ENCODE peak calls at places on chromosome X, in nine cellular contexts. V is neural crest cell, B is astrocyte of the spinal cord, N is AG10803, E is pancreas, Z is GM23338, X is heart right ventricle, O is WTC11, H is IMR-90. U is an unnamed sample.

GRCh38 chrX:12210921-12211320 is 72.6 kb downstream of the FRMPD4 start:
- DNase-seq in V (no peak), B (peak), N (peak), E (no peak), Z (no peak), X (no peak), O (no peak), H (peak), U (no peak)

GRCh38 chrX:109890910-109891502 is 111.9 kb upstream of the TMEM164 start:
- DNase-seq in V (peak), B (peak), N (peak), E (peak), Z (peak), X (peak), O (peak), H (peak), U (peak)

GRCh38 chrX:1453951-1454785 is 1.5 kb upstream of the ASMTL start:
- DNase-seq in V (peak), B (peak), N (peak), E (peak), Z (peak), X (peak), O (peak), H (peak), U (peak)

GRCh38 chrX:48826876-48827653 is 752 bp downstream of the ERAS start:
- DNase-seq in V (no peak), B (no peak), N (no peak), E (no peak), Z (peak), X (no peak), O (peak), H (no peak), U (no peak)

GRCh38 chrX:151183912-151184565 is 7.7 kb downstream of the GPR50 start:
- DNase-seq in V (no peak), B (no peak), N (no peak), E (no peak), Z (peak), X (no peak), O (no peak), H (no peak), U (no peak)

GRCh38 chrX:31420711-31421151 is 348.9 kb upstream of the FTHL17 start:
- DNase-seq in V (no peak), B (no peak), N (peak), E (no peak), Z (no peak), X (no peak), O (no peak), H (peak), U (no peak)

GRCh38 chrX:41116948-41117347 is 31.7 kb downstream of the USP9X start:
- DNase-seq in V (no peak), B (no peak), N (no peak), E (no peak), Z (no peak), X (no peak), O (no peak), H (no peak), U (no peak)

GRCh38 chrX:43349363-43349762 is 306.7 kb upstream of the MAOA start:
- DNase-seq in V (peak), B (peak), N (peak), E (peak), Z (peak), X (no peak), O (peak), H (peak), U (no peak)

GRCh38 chrX:1224954-1225353 is 12.5 kb upstream of the CRLF2 start:
- DNase-seq in V (no peak), B (no peak), N (no peak), E (no peak), Z (peak), X (peak), O (no peak), H (no peak), U (no peak)

GRCh38 chrX:76555816-76556215 is 128.3 kb downstream of the MAGEE1 start:
- DNase-seq in V (peak), B (peak), N (peak), E (no peak), Z (peak), X (no peak), O (peak), H (peak), U (no peak)

GRCh38 chrX:427812-428725 is 41.4 kb upstream of the PPP2R3B start:
- DNase-seq in V (peak), B (no peak), N (peak), E (no peak), Z (peak), X (no peak), O (peak), H (no peak), U (no peak)

GRCh38 chrX:130885996-130886395 is 17.0 kb downstream of the ENOX2 start:
- DNase-seq in V (no peak), B (no peak), N (no peak), E (no peak), Z (no peak), X (no peak), O (no peak), H (no peak), U (no peak)

GRCh38 chrX:151177141-151178027 is 1.0 kb downstream of the GPR50 start:
- DNase-seq in V (peak), B (no peak), N (no peak), E (no peak), Z (peak), X (no peak), O (peak), H (no peak), U (no peak)

GRCh38 chrX:48667504-48667903 is 16.1 kb upstream of the WAS start:
- DNase-seq in V (no peak), B (no peak), N (no peak), E (no peak), Z (no peak), X (no peak), O (no peak), H (no peak), U (no peak)

GRCh38 chrX:130699618-130700017 is 203.4 kb downstream of the ENOX2 start:
- DNase-seq in V (no peak), B (no peak), N (no peak), E (no peak), Z (no peak), X (no peak), O (no peak), H (no peak), U (no peak)

GRCh38 chrX:45400380-45400779 is 199.7 kb upstream of the DIPK2B start:
- DNase-seq in V (no peak), B (peak), N (peak), E (no peak), Z (peak), X (no peak), O (no peak), H (peak), U (no peak)

GRCh38 chrX:131752493-131753198 is 208.8 kb downstream of the OR13H1 start:
- DNase-seq in V (no peak), B (peak), N (no peak), E (peak), Z (no peak), X (no peak), O (no peak), H (peak), U (no peak)

GRCh38 chrX:39705299-39705698 is 392.5 kb downstream of the BCOR start:
- DNase-seq in V (no peak), B (peak), N (peak), E (peak), Z (peak), X (peak), O (no peak), H (peak), U (no peak)

GRCh38 chrX:41180194-41180902 is 95.1 kb downstream of the USP9X start:
- DNase-seq in V (peak), B (peak), N (peak), E (peak), Z (peak), X (peak), O (peak), H (peak), U (peak)

GRCh38 chrX:13398073-13398823 is 78.4 kb upstream of the ATXN3L start:
- DNase-seq in V (no peak), B (peak), N (peak), E (peak), Z (peak), X (peak), O (no peak), H (peak), U (no peak)

GRCh38 chrX:12693754-12694153 is 97.5 kb upstream of the PRPS2 start:
- DNase-seq in V (no peak), B (no peak), N (no peak), E (no peak), Z (no peak), X (no peak), O (no peak), H (no peak), U (no peak)

GRCh38 chrX:96569034-96569433 is 115.6 kb upstream of the DIAPH2 start:
- DNase-seq in V (no peak), B (no peak), N (no peak), E (no peak), Z (no peak), X (no peak), O (no peak), H (no peak), U (no peak)

GRCh38 chrX:40172169-40172979 is 74.6 kb upstream of the BCOR start:
- DNase-seq in V (no peak), B (peak), N (peak), E (peak), Z (peak), X (peak), O (peak), H (peak), U (no peak)

GRCh38 chrX:39654183-39654925 is 443.4 kb downstream of the BCOR start:
- DNase-seq in V (no peak), B (no peak), N (no peak), E (no peak), Z (peak), X (no peak), O (no peak), H (no peak), U (no peak)

GRCh38 chrX:110032534-110033161 is 29.7 kb downstream of the TMEM164 start:
- DNase-seq in V (no peak), B (no peak), N (no peak), E (no peak), Z (no peak), X (no peak), O (no peak), H (no peak), U (no peak)

GRCh38 chrX:30620980-30621716 is 32.1 kb upstream of the GK start:
- DNase-seq in V (no peak), B (peak), N (peak), E (no peak), Z (no peak), X (peak), O (no peak), H (peak), U (no peak)

GRCh38 chrX:72309297-72310071 is 3.8 kb upstream of the CITED1 start:
- DNase-seq in V (no peak), B (no peak), N (no peak), E (no peak), Z (peak), X (no peak), O (no peak), H (no peak), U (no peak)

GRCh38 chrX:102546818-102547493 is 30.4 kb upstream of the TMSB15A start:
- DNase-seq in V (no peak), B (no peak), N (no peak), E (no peak), Z (no peak), X (no peak), O (no peak), H (no peak), U (no peak)

GRCh38 chrX:12704706-12705105 is 86.5 kb upstream of the PRPS2 start:
- DNase-seq in V (no peak), B (no peak), N (no peak), E (no peak), Z (no peak), X (no peak), O (no peak), H (no peak), U (no peak)

GRCh38 chrX:98067611-98068010 is 1183.9 kb downstream of the RPA4 start:
- DNase-seq in V (no peak), B (peak), N (peak), E (no peak), Z (no peak), X (no peak), O (no peak), H (peak), U (no peak)

GRCh38 chrX:9847071-9847470 is 60.8 kb downstream of the SHROOM2 start:
- DNase-seq in V (no peak), B (peak), N (peak), E (no peak), Z (no peak), X (no peak), O (no peak), H (peak), U (no peak)

GRCh38 chrX:115419094-115419493 is 129.6 kb downstream of the LUZP4 start:
- DNase-seq in V (no peak), B (no peak), N (no peak), E (no peak), Z (no peak), X (no peak), O (no peak), H (peak), U (no peak)

DNA sequence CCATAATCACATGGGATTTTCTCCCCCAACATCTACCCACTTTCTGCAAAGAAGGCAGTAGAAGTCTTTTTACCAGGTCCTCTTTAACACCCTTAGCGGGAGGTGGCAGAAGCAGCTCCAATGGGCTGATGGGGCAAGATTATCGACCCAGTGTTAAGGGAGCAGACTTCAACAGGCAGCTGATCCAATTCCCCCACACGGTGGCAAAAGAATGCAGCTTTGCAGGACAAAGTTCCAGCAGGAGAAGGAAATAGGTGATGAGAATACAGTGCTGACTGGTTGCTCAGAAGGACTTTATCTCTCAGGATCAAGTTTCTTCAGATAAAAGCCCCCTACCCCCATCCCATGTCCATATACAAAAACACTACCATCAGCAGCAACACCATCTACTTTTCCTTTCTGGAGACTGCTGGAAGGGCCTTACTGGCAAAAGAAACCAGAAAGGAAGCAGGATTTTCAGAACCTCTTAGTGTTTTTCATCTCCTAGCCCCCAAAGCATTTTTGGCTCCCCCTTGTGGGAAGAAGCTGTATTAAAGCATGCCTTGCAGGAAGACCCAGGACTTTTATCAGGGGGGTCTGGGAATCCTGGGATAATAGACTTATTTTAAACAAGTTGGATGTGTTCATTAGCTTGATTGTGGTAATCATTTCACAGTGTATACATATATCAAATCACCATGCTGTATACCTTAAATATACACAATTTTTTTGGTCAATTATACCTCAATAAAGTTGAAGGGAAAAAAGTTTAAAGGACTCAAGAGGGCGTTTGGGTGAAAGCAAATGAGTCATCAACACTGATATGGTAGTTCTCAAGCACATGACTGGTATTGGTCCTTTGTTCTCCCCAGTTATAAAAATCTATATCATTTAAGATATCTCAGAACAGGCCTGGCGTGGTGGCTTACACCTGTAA is 146.4 kb downstream of the GPC3 start:
- DNase-seq in V (peak), B (peak), N (peak), E (peak), Z (peak), X (peak), O (peak), H (peak), U (no peak)
- TF ChIP-seq CTCF in V (peak), B (peak), N (peak), E (peak), Z (peak), X (peak), O (peak), H (peak), U (peak)

GRCh38 chrX:95071052-95071451 is 1397.0 kb downstream of the FAM133A start:
- DNase-seq in V (no peak), B (no peak), N (no peak), E (no peak), Z (no peak), X (no peak), O (no peak), H (no peak), U (no peak)
- TF ChIP-seq CTCF in V (peak), B (peak), N (peak), E (no peak), Z (no peak), X (no peak), O (no peak), H (peak), U (no peak)

GRCh38 chrX:119693032-119693995 is at the start of gene SEPTIN6:
- DNase-seq in V (peak), B (peak), N (peak), E (peak), Z (peak), X (peak), O (peak), H (peak), U (peak)
- TF ChIP-seq CTCF in V (peak), B (no peak), N (no peak), E (no peak), Z (no peak), X (no peak), O (no peak), H (no peak), U (no peak)

DNA sequence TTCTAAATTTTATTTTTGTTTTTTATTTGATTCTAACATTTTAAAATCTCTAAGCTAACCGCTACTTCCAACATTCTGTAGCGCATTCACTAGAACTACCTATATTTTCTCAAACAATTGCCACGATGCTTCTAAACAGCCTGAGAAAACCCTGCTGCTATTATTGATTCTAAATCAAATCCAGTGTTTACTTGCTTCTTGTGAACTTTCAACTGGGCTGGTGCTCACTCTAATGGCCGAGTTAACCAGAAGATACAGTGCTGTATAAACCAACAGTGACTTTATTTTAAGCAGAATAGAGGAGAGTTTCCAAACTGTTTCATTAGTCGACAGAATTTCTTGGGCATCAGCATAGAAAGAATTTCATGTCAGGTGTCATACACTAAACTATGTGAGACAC is 110.3 kb downstream of the DLG3 start:
- DNase-seq in V (no peak), B (no peak), N (no peak), E (no peak), Z (no peak), X (no peak), O (no peak), H (no peak), U (no peak)
- TF ChIP-seq CTCF in V (no peak), B (no peak), N (no peak), E (no peak), Z (no peak), X (no peak), O (no peak), H (no peak), U (no peak)

DNA sequence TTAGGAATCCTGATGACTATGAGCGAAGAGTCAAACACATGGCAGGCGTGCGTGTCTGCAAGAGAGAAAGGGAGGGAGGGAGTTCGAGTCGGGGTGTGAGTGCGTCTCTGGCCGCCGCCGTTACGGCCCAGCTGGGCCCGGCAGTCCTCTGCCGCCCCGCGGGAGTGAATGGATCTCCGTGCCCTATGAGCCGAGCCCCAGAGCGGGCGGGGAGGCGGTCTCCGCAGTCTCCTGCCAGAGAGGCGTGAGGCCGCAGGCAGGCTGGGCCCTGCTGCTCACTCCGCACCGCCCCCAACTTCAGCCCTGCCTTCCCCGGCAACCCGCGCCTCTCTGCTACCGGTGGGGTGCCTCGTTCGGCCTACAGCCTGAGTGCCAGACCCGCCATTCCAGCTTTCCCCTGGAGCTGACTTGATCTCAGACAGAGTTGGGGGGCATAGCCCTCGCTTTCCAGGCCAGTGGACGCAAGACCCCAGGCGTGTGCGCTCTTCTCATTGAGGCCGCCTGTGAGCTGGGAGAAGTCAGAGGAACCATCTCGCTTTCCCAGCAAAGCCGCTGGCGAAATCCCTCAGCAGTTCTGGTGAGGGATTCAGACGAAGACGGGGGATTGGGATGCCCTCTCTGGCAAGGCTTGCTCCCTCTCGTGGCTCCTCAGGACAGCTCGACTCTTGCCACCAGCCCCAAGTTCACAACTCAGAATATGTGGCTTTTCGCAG is 1.4 kb downstream of the SLC16A2 start:
- DNase-seq in V (peak), B (peak), N (peak), E (peak), Z (peak), X (peak), O (peak), H (peak), U (peak)
- TF ChIP-seq CTCF in V (peak), B (peak), N (peak), E (no peak), Z (peak), X (no peak), O (no peak), H (peak), U (no peak)

GRCh38 chrX:86805241-86805640 is 657.0 kb downstream of the DACH2 start:
- DNase-seq in V (no peak), B (no peak), N (no peak), E (no peak), Z (peak), X (no peak), O (peak), H (no peak), U (no peak)

DNA sequence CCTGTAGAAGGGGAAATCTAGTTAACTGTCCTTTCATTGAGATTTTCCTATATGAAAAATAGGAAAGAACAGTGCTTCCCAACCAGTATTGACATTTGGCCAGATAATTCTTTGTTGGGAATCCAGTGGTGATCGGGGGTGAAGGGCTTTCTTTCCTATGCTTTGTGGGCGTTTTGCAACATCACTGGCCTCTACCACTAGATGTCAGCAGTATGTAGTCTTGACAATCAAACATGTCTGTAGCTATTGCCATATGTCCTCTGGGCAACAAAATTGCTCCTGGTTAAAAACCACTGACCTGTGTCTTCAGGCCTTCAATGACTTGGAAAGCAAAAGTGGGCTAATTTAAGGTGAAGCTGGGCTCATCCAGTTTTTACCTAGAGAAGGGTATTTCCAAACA is 658.5 kb downstream of the DACH2 start:
- DNase-seq in V (peak), B (no peak), N (no peak), E (no peak), Z (peak), X (no peak), O (peak), H (peak), U (no peak)
- TF ChIP-seq CTCF in V (peak), B (peak), N (no peak), E (peak), Z (peak), X (no peak), O (no peak), H (peak), U (no peak)

GRCh38 chrX:38437093-38437492 is 84.7 kb downstream of the OTC start:
- DNase-seq in V (no peak), B (no peak), N (no peak), E (no peak), Z (no peak), X (no peak), O (no peak), H (peak), U (no peak)

GRCh38 chrX:38435130-38435529 is 82.7 kb downstream of the OTC start:
- DNase-seq in V (no peak), B (no peak), N (no peak), E (peak), Z (no peak), X (no peak), O (no peak), H (no peak), U (no peak)

GRCh38 chrX:38438321-38438720 is 85.9 kb downstream of the OTC start:
- DNase-seq in V (no peak), B (no peak), N (no peak), E (no peak), Z (peak), X (no peak), O (peak), H (no peak), U (no peak)
- TF ChIP-seq CTCF in V (no peak), B (no peak), N (no peak), E (no peak), Z (peak), X (no peak), O (no peak), H (no peak), U (no peak)

U was measured in natural killer cell.